ENCODE peak calls at places on chromosomes 12 and 14, in seven cellular contexts. O is lower lobe of right lung, M is NB4, S is heart left ventricle, E is A549, H is GM06990, I is colonic mucosa. B is an unnamed sample.

GRCh38 chr12:103333676-103334075 is 162.1 kb downstream of the C12orf42 start:
- DNase-seq in O (no peak), M (no peak), S (no peak), E (no peak), H (no peak), I (no peak), B (no peak)

GRCh38 chr12:50728417-50728816 is 35.5 kb upstream of the ATF1 start:
- DNase-seq in O (no peak), M (no peak), S (no peak), E (no peak), H (no peak), I (no peak), B (no peak)

GRCh38 chr12:2759733-2760132 is 35.0 kb upstream of the FKBP4 start:
- DNase-seq in O (no peak), M (no peak), S (no peak), E (no peak), H (no peak), I (no peak), B (no peak)

GRCh38 chr14:102545461-102546265 is 36.1 kb upstream of the ANKRD9 start:
- DNase-seq in O (no peak), M (no peak), S (no peak), E (no peak), H (no peak), I (no peak), B (peak; percentile 76)

GRCh38 chr12:113086249-113087164 is 30.0 kb downstream of the DTX1 start:
- DNase-seq in O (no peak), M (peak; percentile 68), S (no peak), E (no peak), H (peak; percentile 65), I (no peak), B (no peak)

GRCh38 chr14:92958373-92959188 is 35.6 kb downstream of the CHGA start:
- DNase-seq in O (no peak), M (no peak), S (peak; percentile 54), E (no peak), H (no peak), I (no peak), B (no peak)

GRCh38 chr12:119528241-119528640 is 65.3 kb upstream of the TMEM233 start:
- DNase-seq in O (no peak), M (peak; percentile 50), S (no peak), E (no peak), H (no peak), I (no peak), B (peak; percentile 27)

GRCh38 chr14:58426819-58427288 is 477 bp downstream of the TIMM9 start:
- DNase-seq in O (peak; percentile 66), M (peak; percentile 78), S (peak; percentile 80), E (peak; percentile 56), H (peak; percentile 80), I (peak; percentile 67), B (peak; percentile 72)

GRCh38 chr12:86948851-86949250 is 692.7 kb upstream of the MGAT4C start:
- DNase-seq in O (no peak), M (no peak), S (no peak), E (no peak), H (no peak), I (no peak), B (peak; percentile 90)

GRCh38 chr12:89384050-89384749 is 31.9 kb upstream of the DUSP6 start:
- DNase-seq in O (peak; percentile 56), M (peak; percentile 90), S (no peak), E (no peak), H (no peak), I (peak; percentile 73), B (peak; percentile 94)
- H3K4me3 ChIP-seq in O (no peak overlapping the region), M (peak overlapping the region; percentile 27), S (no peak overlapping the region), E (no peak overlapping the region), H (no peak overlapping the region), I (no peak overlapping the region), B (no peak overlapping the region)

GRCh38 chr12:97312570-97313135 is 150.0 kb upstream of the RMST start:
- DNase-seq in O (no peak), M (no peak), S (no peak), E (no peak), H (no peak), I (no peak), B (no peak)
- TF ChIP-seq CTCF in O (no peak), M (peak; percentile 29), S (no peak), E (no peak), H (no peak), I (no peak), B (no peak)

GRCh38 chr12:22118206-22118605 is 72.2 kb downstream of the CMAS start:
- DNase-seq in O (no peak), M (no peak), S (no peak), E (no peak), H (no peak), I (no peak), B (no peak)
- H3K4me3 ChIP-seq in O (no peak overlapping the region), M (no peak overlapping the region), S (no peak overlapping the region), E (no peak overlapping the region), H (no peak overlapping the region), I (no peak overlapping the region), B (no peak overlapping the region)

GRCh38 chr12:46124848-46125619 is 134.7 kb upstream of the SCAF11 start:
- DNase-seq in O (no peak), M (peak; percentile 82), S (no peak), E (peak; percentile 59), H (peak; percentile 54), I (peak; percentile 67), B (peak; percentile 93)
- TF ChIP-seq CTCF in O (peak; percentile 53), M (peak; percentile 59), S (peak; percentile 23), E (peak; percentile 61), H (peak; percentile 71), I (peak; percentile 51), B (peak; percentile 76)

GRCh38 chr14:73785336-73785833 is 66.2 kb upstream of the PTGR2 start:
- DNase-seq in O (no peak), M (peak; percentile 75), S (no peak), E (no peak), H (no peak), I (peak; percentile 65), B (peak; percentile 74)
- H3K4me3 ChIP-seq in O (peak overlapping the region; percentile 74), M (peak overlapping the region; percentile 83), S (peak overlapping the region; percentile 60), E (peak overlapping the region; percentile 79), H (peak overlapping the region; percentile 80), I (peak overlapping the region; percentile 58), B (peak overlapping the region; percentile 64)

GRCh38 chr14:73203527-73203926 is 33.8 kb upstream of the PAPLN start:
- DNase-seq in O (no peak), M (no peak), S (no peak), E (no peak), H (no peak), I (no peak), B (no peak)
- TF ChIP-seq CTCF in O (no peak), M (no peak), S (no peak), E (no peak), H (no peak), I (no peak), B (no peak)

GRCh38 chr12:108564724-108565123 is 2.3 kb downstream of the ISCU start:
- DNase-seq in O (no peak), M (no peak), S (no peak), E (no peak), H (no peak), I (peak; percentile 18), B (peak; percentile 23)

GRCh38 chr12:108561852-108562347 is 496 bp upstream of the ISCU start:
- DNase-seq in O (no peak), M (no peak), S (no peak), E (no peak), H (no peak), I (no peak), B (no peak)

GRCh38 chr12:108563135-108563803 is 873 bp downstream of the ISCU start:
- DNase-seq in O (peak; percentile 86), M (peak; percentile 96), S (peak; percentile 88), E (peak; percentile 97), H (peak; percentile 59), I (peak; percentile 95), B (peak; percentile 94)

GRCh38 chr12:108562348-108563134 is at the start of gene ISCU:
- DNase-seq in O (peak; percentile 97), M (peak; percentile 100), S (peak; percentile 100), E (peak; percentile 93), H (peak; percentile 98), I (peak; percentile 99), B (peak; percentile 98)

DNA sequence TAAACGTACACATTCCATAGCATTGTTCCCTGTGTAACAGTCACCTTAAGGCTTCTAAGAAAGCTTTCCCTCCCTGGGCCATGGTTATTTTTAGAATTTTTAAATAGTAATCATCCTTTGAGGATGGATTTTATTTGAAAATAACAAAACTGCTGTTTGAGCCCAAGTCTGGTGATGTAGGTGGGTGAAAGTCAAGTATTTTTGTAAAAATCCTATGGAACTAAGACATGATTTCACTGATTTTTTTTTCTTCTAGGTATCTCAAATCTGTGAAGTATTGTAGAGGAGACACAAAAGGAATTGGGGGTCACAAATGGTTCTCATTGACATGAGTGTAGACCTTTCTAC is 1.4 kb downstream of the ISCU start:
- DNase-seq in O (no peak), M (no peak), S (no peak), E (no peak), H (no peak), I (no peak), B (no peak)
- H3K4me3 ChIP-seq in O (peak overlapping the region; percentile 100), M (peak overlapping the region; percentile 89), S (no peak overlapping the region), E (peak overlapping the region; percentile 82), H (peak overlapping the region; percentile 92), I (peak overlapping the region; percentile 86), B (peak overlapping the region; percentile 81)

DNA sequence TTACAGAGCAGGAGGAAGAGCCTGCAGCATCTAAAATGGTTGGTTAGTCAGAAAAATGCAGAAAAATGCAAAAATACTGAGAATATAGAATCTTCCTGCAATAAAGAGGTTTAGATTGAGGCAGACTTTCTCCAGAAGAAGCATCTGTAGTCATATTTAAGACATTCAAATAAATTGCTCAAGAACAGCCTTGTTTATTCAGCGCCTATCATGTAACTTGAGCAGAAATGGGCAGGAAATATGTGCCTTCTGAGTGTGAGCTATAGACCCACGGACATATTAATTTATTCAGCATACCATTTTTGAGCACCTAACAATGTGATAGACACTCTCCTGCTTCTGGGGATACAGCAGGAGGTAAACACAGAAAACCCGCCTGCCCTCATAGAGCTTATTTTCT is 102.0 kb upstream of the HIF1A start:
- DNase-seq in O (no peak), M (no peak), S (no peak), E (no peak), H (no peak), I (no peak), B (peak; percentile 75)
- TF ChIP-seq CTCF in O (no peak), M (no peak), S (no peak), E (no peak), H (no peak), I (no peak), B (no peak)

DNA sequence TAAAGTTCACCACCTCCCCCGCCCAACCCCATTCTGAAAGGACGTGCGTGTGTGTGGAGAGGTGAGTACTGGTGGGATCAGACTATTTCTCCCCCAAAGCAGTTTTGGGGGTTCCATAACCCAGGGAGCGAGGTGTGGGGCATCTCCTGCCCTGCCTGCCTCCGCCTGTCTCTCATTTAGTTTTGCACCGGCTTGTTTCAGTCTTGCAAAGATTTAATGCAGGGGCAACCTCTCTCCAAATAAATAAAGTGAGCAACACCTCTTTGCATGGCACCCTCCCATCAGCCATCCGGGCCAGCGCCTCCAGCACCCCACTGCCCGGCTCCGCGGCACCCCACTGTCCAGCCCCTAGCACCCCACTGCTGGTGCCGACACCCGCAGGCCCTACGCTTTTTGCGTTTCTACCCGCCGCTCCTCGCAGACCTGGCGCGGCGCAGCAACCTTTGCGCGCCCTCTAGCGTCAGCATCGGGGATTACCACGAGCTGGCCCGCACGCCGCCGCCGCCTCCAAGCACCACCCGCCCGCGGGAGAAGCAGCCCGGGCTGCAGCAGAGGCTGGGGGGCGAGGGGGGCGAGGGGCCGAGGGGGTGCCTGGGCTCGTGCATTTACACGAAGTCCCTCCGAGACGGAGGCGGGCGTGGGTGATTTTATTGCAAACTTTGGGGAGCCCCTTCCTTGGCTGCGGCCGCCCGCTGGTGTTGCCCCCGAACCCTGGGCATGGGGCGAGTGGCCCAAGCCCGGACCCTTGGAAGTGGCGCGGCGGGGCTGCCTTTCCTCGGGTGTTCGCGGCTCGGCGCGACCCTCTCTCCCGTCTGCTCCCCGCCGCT is 55.8 kb upstream of the VRK1 start:
- DNase-seq in O (peak; percentile 78), M (peak; percentile 65), S (peak; percentile 84), E (peak; percentile 64), H (peak; percentile 62), I (peak; percentile 41), B (peak; percentile 54)
- H3K4me3 ChIP-seq in O (peak overlapping the region; percentile 39), M (no peak overlapping the region), S (no peak overlapping the region), E (peak overlapping the region; percentile 51), H (peak overlapping the region; percentile 40), I (no peak overlapping the region), B (peak overlapping the region; percentile 62)

B was measured in choroid plexus epithelial cell.